ENCODE peak calls at places on chromosomes 4 and X, in six cellular contexts. One of them, this sample, is unnamed.

GRCh38 chr4:156476359-156476758 is 495.2 kb downstream of the PDGFC start:
- DNase-seq in body of pancreas: no peak
- DNase-seq in neural progenitor cell: no peak
- DNase-seq in stimulated activated CD8-positive, alpha-beta memory T cell treated with anti-CD3 and anti-CD28 coated beads, Interleukin-7, amount 100 ng/mL, for 24 hours: no peak
- DNase-seq in activated T-cell treated with anti-CD3 and anti-CD28 coated beads, Interleukin-2, amount 50 U/mL, for 48 hours: no peak
- DNase-seq in NCI-H1105 treated with DMSO at 0.1 percent for 48 hours: no peak
- DNase-seq in this sample: no peak

GRCh38 chrX:149829751-149830191 is 48.0 kb downstream of the MAGEA9 start:
- DNase-seq in neural progenitor cell: peak; percentile 25
- DNase-seq in stimulated activated CD8-positive, alpha-beta memory T cell treated with anti-CD3 and anti-CD28 coated beads, Interleukin-7, amount 100 ng/mL, for 24 hours: peak; percentile 1
- DNase-seq in activated T-cell treated with anti-CD3 and anti-CD28 coated beads, Interleukin-2, amount 50 U/mL, for 48 hours: no peak
- DNase-seq in body of pancreas: no peak
- DNase-seq in NCI-H1105 treated with DMSO at 0.1 percent for 48 hours: no peak
- DNase-seq in this sample: no peak

GRCh38 chrX:110407910-110408545 is 49.4 kb downstream of the RTL9 start:
- DNase-seq in stimulated activated CD8-positive, alpha-beta memory T cell treated with anti-CD3 and anti-CD28 coated beads, Interleukin-7, amount 100 ng/mL, for 24 hours: no peak
- DNase-seq in NCI-H1105 treated with DMSO at 0.1 percent for 48 hours: peak; percentile 50
- DNase-seq in neural progenitor cell: peak; percentile 68
- DNase-seq in activated T-cell treated with anti-CD3 and anti-CD28 coated beads, Interleukin-2, amount 50 U/mL, for 48 hours: peak; percentile 42
- DNase-seq in body of pancreas: peak; percentile 66
- DNase-seq in this sample: no peak

GRCh38 chrX:30312858-30313257 is 3.7 kb upstream of the NR0B1 start:
- DNase-seq in activated T-cell treated with anti-CD3 and anti-CD28 coated beads, Interleukin-2, amount 50 U/mL, for 48 hours: no peak
- DNase-seq in body of pancreas: no peak
- DNase-seq in neural progenitor cell: no peak
- DNase-seq in NCI-H1105 treated with DMSO at 0.1 percent for 48 hours: no peak
- DNase-seq in stimulated activated CD8-positive, alpha-beta memory T cell treated with anti-CD3 and anti-CD28 coated beads, Interleukin-7, amount 100 ng/mL, for 24 hours: no peak
- DNase-seq in this sample: no peak

GRCh38 chr4:16591867-16592266 is 306.6 kb downstream of the LDB2 start:
- DNase-seq in body of pancreas: no peak
- DNase-seq in activated T-cell treated with anti-CD3 and anti-CD28 coated beads, Interleukin-2, amount 50 U/mL, for 48 hours: no peak
- DNase-seq in NCI-H1105 treated with DMSO at 0.1 percent for 48 hours: peak; percentile 1
- DNase-seq in stimulated activated CD8-positive, alpha-beta memory T cell treated with anti-CD3 and anti-CD28 coated beads, Interleukin-7, amount 100 ng/mL, for 24 hours: no peak
- DNase-seq in neural progenitor cell: peak; percentile 85
- DNase-seq in this sample: no peak

GRCh38 chr4:185624248-185624568 is 88.9 kb upstream of the PDLIM3 start:
- DNase-seq in activated T-cell treated with anti-CD3 and anti-CD28 coated beads, Interleukin-2, amount 50 U/mL, for 48 hours: no peak
- DNase-seq in NCI-H1105 treated with DMSO at 0.1 percent for 48 hours: no peak
- DNase-seq in body of pancreas: no peak
- DNase-seq in stimulated activated CD8-positive, alpha-beta memory T cell treated with anti-CD3 and anti-CD28 coated beads, Interleukin-7, amount 100 ng/mL, for 24 hours: no peak
- DNase-seq in neural progenitor cell: no peak
- DNase-seq in this sample: no peak

GRCh38 chr4:149441338-149441737 is 374.3 kb downstream of the IQCM start:
- DNase-seq in neural progenitor cell: no peak
- DNase-seq in NCI-H1105 treated with DMSO at 0.1 percent for 48 hours: no peak
- DNase-seq in body of pancreas: no peak
- DNase-seq in activated T-cell treated with anti-CD3 and anti-CD28 coated beads, Interleukin-2, amount 50 U/mL, for 48 hours: no peak
- DNase-seq in stimulated activated CD8-positive, alpha-beta memory T cell treated with anti-CD3 and anti-CD28 coated beads, Interleukin-7, amount 100 ng/mL, for 24 hours: no peak
- DNase-seq in this sample: no peak

GRCh38 chrX:31499120-31499519 is 427.3 kb upstream of the FTHL17 start:
- DNase-seq in body of pancreas: no peak
- DNase-seq in neural progenitor cell: peak; percentile 7
- DNase-seq in NCI-H1105 treated with DMSO at 0.1 percent for 48 hours: no peak
- DNase-seq in stimulated activated CD8-positive, alpha-beta memory T cell treated with anti-CD3 and anti-CD28 coated beads, Interleukin-7, amount 100 ng/mL, for 24 hours: no peak
- DNase-seq in activated T-cell treated with anti-CD3 and anti-CD28 coated beads, Interleukin-2, amount 50 U/mL, for 48 hours: no peak
- DNase-seq in this sample: no peak

GRCh38 chrX:12978205-12979010 is 3.5 kb downstream of the TMSB4X start:
- DNase-seq in body of pancreas: peak; percentile 58
- DNase-seq in activated T-cell treated with anti-CD3 and anti-CD28 coated beads, Interleukin-2, amount 50 U/mL, for 48 hours: peak; percentile 70
- DNase-seq in NCI-H1105 treated with DMSO at 0.1 percent for 48 hours: peak; percentile 15
- DNase-seq in stimulated activated CD8-positive, alpha-beta memory T cell treated with anti-CD3 and anti-CD28 coated beads, Interleukin-7, amount 100 ng/mL, for 24 hours: no peak
- DNase-seq in neural progenitor cell: peak; percentile 75
- DNase-seq in this sample: peak; percentile 60

GRCh38 chrX:118718737-118719136 is 8.7 kb upstream of the IL13RA1 start:
- DNase-seq in stimulated activated CD8-positive, alpha-beta memory T cell treated with anti-CD3 and anti-CD28 coated beads, Interleukin-7, amount 100 ng/mL, for 24 hours: no peak
- DNase-seq in NCI-H1105 treated with DMSO at 0.1 percent for 48 hours: no peak
- DNase-seq in neural progenitor cell: no peak
- DNase-seq in body of pancreas: no peak
- DNase-seq in activated T-cell treated with anti-CD3 and anti-CD28 coated beads, Interleukin-2, amount 50 U/mL, for 48 hours: no peak
- DNase-seq in this sample: peak; percentile 48

GRCh38 chr4:32748498-32748897 is 2028.3 kb downstream of the PCDH7 start:
- DNase-seq in NCI-H1105 treated with DMSO at 0.1 percent for 48 hours: no peak
- DNase-seq in stimulated activated CD8-positive, alpha-beta memory T cell treated with anti-CD3 and anti-CD28 coated beads, Interleukin-7, amount 100 ng/mL, for 24 hours: no peak
- DNase-seq in body of pancreas: no peak
- DNase-seq in neural progenitor cell: peak; percentile 5
- DNase-seq in activated T-cell treated with anti-CD3 and anti-CD28 coated beads, Interleukin-2, amount 50 U/mL, for 48 hours: no peak
- DNase-seq in this sample: no peak

GRCh38 chr4:2400841-2401609 is 17.4 kb downstream of the ZFYVE28 start:
- DNase-seq in activated T-cell treated with anti-CD3 and anti-CD28 coated beads, Interleukin-2, amount 50 U/mL, for 48 hours: no peak
- DNase-seq in body of pancreas: peak; percentile 70
- DNase-seq in neural progenitor cell: no peak
- DNase-seq in NCI-H1105 treated with DMSO at 0.1 percent for 48 hours: no peak
- DNase-seq in stimulated activated CD8-positive, alpha-beta memory T cell treated with anti-CD3 and anti-CD28 coated beads, Interleukin-7, amount 100 ng/mL, for 24 hours: no peak
- DNase-seq in this sample: no peak

GRCh38 chr4:6416518-6417286 is 55.7 kb downstream of the PPP2R2C start:
- DNase-seq in stimulated activated CD8-positive, alpha-beta memory T cell treated with anti-CD3 and anti-CD28 coated beads, Interleukin-7, amount 100 ng/mL, for 24 hours: no peak
- DNase-seq in neural progenitor cell: no peak
- DNase-seq in body of pancreas: no peak
- DNase-seq in NCI-H1105 treated with DMSO at 0.1 percent for 48 hours: no peak
- DNase-seq in activated T-cell treated with anti-CD3 and anti-CD28 coated beads, Interleukin-2, amount 50 U/mL, for 48 hours: no peak
- DNase-seq in this sample: no peak

GRCh38 chrX:55715847-55716246 is 1.7 kb upstream of the RRAGB start:
- DNase-seq in activated T-cell treated with anti-CD3 and anti-CD28 coated beads, Interleukin-2, amount 50 U/mL, for 48 hours: no peak
- DNase-seq in body of pancreas: no peak
- DNase-seq in stimulated activated CD8-positive, alpha-beta memory T cell treated with anti-CD3 and anti-CD28 coated beads, Interleukin-7, amount 100 ng/mL, for 24 hours: no peak
- DNase-seq in neural progenitor cell: no peak
- DNase-seq in NCI-H1105 treated with DMSO at 0.1 percent for 48 hours: no peak
- DNase-seq in this sample: no peak

GRCh38 chr4:75637176-75637575 is 6.8 kb upstream of the CDKL2 start:
- DNase-seq in neural progenitor cell: no peak
- DNase-seq in activated T-cell treated with anti-CD3 and anti-CD28 coated beads, Interleukin-2, amount 50 U/mL, for 48 hours: no peak
- DNase-seq in stimulated activated CD8-positive, alpha-beta memory T cell treated with anti-CD3 and anti-CD28 coated beads, Interleukin-7, amount 100 ng/mL, for 24 hours: no peak
- DNase-seq in NCI-H1105 treated with DMSO at 0.1 percent for 48 hours: no peak
- DNase-seq in body of pancreas: no peak
- DNase-seq in this sample: no peak

GRCh38 chr4:67035501-67035900 is 509.8 kb downstream of the CENPC start:
- DNase-seq in stimulated activated CD8-positive, alpha-beta memory T cell treated with anti-CD3 and anti-CD28 coated beads, Interleukin-7, amount 100 ng/mL, for 24 hours: no peak
- DNase-seq in NCI-H1105 treated with DMSO at 0.1 percent for 48 hours: no peak
- DNase-seq in neural progenitor cell: no peak
- DNase-seq in activated T-cell treated with anti-CD3 and anti-CD28 coated beads, Interleukin-2, amount 50 U/mL, for 48 hours: no peak
- DNase-seq in body of pancreas: no peak
- DNase-seq in this sample: no peak

GRCh38 chr4:80266902-80267380 is 477 bp downstream of the FGF5 start:
- DNase-seq in NCI-H1105 treated with DMSO at 0.1 percent for 48 hours: peak; percentile 11
- DNase-seq in stimulated activated CD8-positive, alpha-beta memory T cell treated with anti-CD3 and anti-CD28 coated beads, Interleukin-7, amount 100 ng/mL, for 24 hours: no peak
- DNase-seq in activated T-cell treated with anti-CD3 and anti-CD28 coated beads, Interleukin-2, amount 50 U/mL, for 48 hours: peak; percentile 30
- DNase-seq in neural progenitor cell: peak; percentile 50
- DNase-seq in body of pancreas: no peak
- DNase-seq in this sample: no peak

GRCh38 chr4:56128231-56128630 is 179.5 kb downstream of the CEP135 start:
- DNase-seq in activated T-cell treated with anti-CD3 and anti-CD28 coated beads, Interleukin-2, amount 50 U/mL, for 48 hours: no peak
- DNase-seq in NCI-H1105 treated with DMSO at 0.1 percent for 48 hours: peak; percentile 5
- DNase-seq in stimulated activated CD8-positive, alpha-beta memory T cell treated with anti-CD3 and anti-CD28 coated beads, Interleukin-7, amount 100 ng/mL, for 24 hours: no peak
- DNase-seq in body of pancreas: no peak
- DNase-seq in neural progenitor cell: no peak
- DNase-seq in this sample: no peak

GRCh38 chr4:3401436-3402171 is 40.2 kb upstream of the HGFAC start:
- DNase-seq in neural progenitor cell: no peak
- DNase-seq in activated T-cell treated with anti-CD3 and anti-CD28 coated beads, Interleukin-2, amount 50 U/mL, for 48 hours: no peak
- DNase-seq in NCI-H1105 treated with DMSO at 0.1 percent for 48 hours: no peak
- DNase-seq in stimulated activated CD8-positive, alpha-beta memory T cell treated with anti-CD3 and anti-CD28 coated beads, Interleukin-7, amount 100 ng/mL, for 24 hours: no peak
- DNase-seq in body of pancreas: no peak
- DNase-seq in this sample: no peak

GRCh38 chr4:6229671-6230501 is 29.5 kb upstream of the JAKMIP1 start:
- DNase-seq in stimulated activated CD8-positive, alpha-beta memory T cell treated with anti-CD3 and anti-CD28 coated beads, Interleukin-7, amount 100 ng/mL, for 24 hours: no peak
- DNase-seq in NCI-H1105 treated with DMSO at 0.1 percent for 48 hours: no peak
- DNase-seq in body of pancreas: no peak
- DNase-seq in activated T-cell treated with anti-CD3 and anti-CD28 coated beads, Interleukin-2, amount 50 U/mL, for 48 hours: no peak
- DNase-seq in neural progenitor cell: no peak
- DNase-seq in this sample: no peak

GRCh38 chr4:11455201-11455835 is 26.6 kb upstream of the HS3ST1 start:
- DNase-seq in NCI-H1105 treated with DMSO at 0.1 percent for 48 hours: peak; percentile 69
- DNase-seq in neural progenitor cell: no peak
- DNase-seq in stimulated activated CD8-positive, alpha-beta memory T cell treated with anti-CD3 and anti-CD28 coated beads, Interleukin-7, amount 100 ng/mL, for 24 hours: no peak
- DNase-seq in body of pancreas: no peak
- DNase-seq in activated T-cell treated with anti-CD3 and anti-CD28 coated beads, Interleukin-2, amount 50 U/mL, for 48 hours: no peak
- DNase-seq in this sample: no peak

GRCh38 chr4:155900402-155900801 is 3.1 kb upstream of the TDO2 start:
- DNase-seq in neural progenitor cell: no peak
- DNase-seq in stimulated activated CD8-positive, alpha-beta memory T cell treated with anti-CD3 and anti-CD28 coated beads, Interleukin-7, amount 100 ng/mL, for 24 hours: no peak
- DNase-seq in NCI-H1105 treated with DMSO at 0.1 percent for 48 hours: no peak
- DNase-seq in activated T-cell treated with anti-CD3 and anti-CD28 coated beads, Interleukin-2, amount 50 U/mL, for 48 hours: no peak
- DNase-seq in body of pancreas: no peak
- DNase-seq in this sample: no peak

GRCh38 chr4:74431113-74431826 is 13.7 kb upstream of the AREG start:
- DNase-seq in body of pancreas: no peak
- DNase-seq in NCI-H1105 treated with DMSO at 0.1 percent for 48 hours: no peak
- DNase-seq in stimulated activated CD8-positive, alpha-beta memory T cell treated with anti-CD3 and anti-CD28 coated beads, Interleukin-7, amount 100 ng/mL, for 24 hours: no peak
- DNase-seq in activated T-cell treated with anti-CD3 and anti-CD28 coated beads, Interleukin-2, amount 50 U/mL, for 48 hours: no peak
- DNase-seq in neural progenitor cell: no peak
- DNase-seq in this sample: peak; percentile 72

GRCh38 chrX:153984351-153985178 is 12.0 kb downstream of the TMEM187 start:
- DNase-seq in NCI-H1105 treated with DMSO at 0.1 percent for 48 hours: no peak
- DNase-seq in activated T-cell treated with anti-CD3 and anti-CD28 coated beads, Interleukin-2, amount 50 U/mL, for 48 hours: peak; percentile 50
- DNase-seq in neural progenitor cell: no peak
- DNase-seq in body of pancreas: peak; percentile 50
- DNase-seq in stimulated activated CD8-positive, alpha-beta memory T cell treated with anti-CD3 and anti-CD28 coated beads, Interleukin-7, amount 100 ng/mL, for 24 hours: no peak
- DNase-seq in this sample: peak; percentile 24

GRCh38 chrX:72306085-72306801 is 529 bp upstream of the CITED1 start:
- DNase-seq in stimulated activated CD8-positive, alpha-beta memory T cell treated with anti-CD3 and anti-CD28 coated beads, Interleukin-7, amount 100 ng/mL, for 24 hours: no peak
- DNase-seq in NCI-H1105 treated with DMSO at 0.1 percent for 48 hours: no peak
- DNase-seq in body of pancreas: no peak
- DNase-seq in activated T-cell treated with anti-CD3 and anti-CD28 coated beads, Interleukin-2, amount 50 U/mL, for 48 hours: no peak
- DNase-seq in neural progenitor cell: peak; percentile 54
- DNase-seq in this sample: no peak

GRCh38 chr4:6885953-6886557 is 23.6 kb upstream of the TBC1D14 start:
- DNase-seq in NCI-H1105 treated with DMSO at 0.1 percent for 48 hours: peak; percentile 42
- DNase-seq in stimulated activated CD8-positive, alpha-beta memory T cell treated with anti-CD3 and anti-CD28 coated beads, Interleukin-7, amount 100 ng/mL, for 24 hours: no peak
- DNase-seq in activated T-cell treated with anti-CD3 and anti-CD28 coated beads, Interleukin-2, amount 50 U/mL, for 48 hours: no peak
- DNase-seq in body of pancreas: peak; percentile 75
- DNase-seq in neural progenitor cell: no peak
- DNase-seq in this sample: peak; percentile 70

GRCh38 chrX:48937065-48937907 is 18.5 kb upstream of the PIM2 start:
- DNase-seq in NCI-H1105 treated with DMSO at 0.1 percent for 48 hours: no peak
- DNase-seq in activated T-cell treated with anti-CD3 and anti-CD28 coated beads, Interleukin-2, amount 50 U/mL, for 48 hours: peak; percentile 96
- DNase-seq in neural progenitor cell: peak; percentile 39
- DNase-seq in body of pancreas: no peak
- DNase-seq in stimulated activated CD8-positive, alpha-beta memory T cell treated with anti-CD3 and anti-CD28 coated beads, Interleukin-7, amount 100 ng/mL, for 24 hours: peak; percentile 67
- DNase-seq in this sample: peak; percentile 77

GRCh38 chrX:4787971-4788370 is 1074.5 kb upstream of the PRKX start:
- DNase-seq in NCI-H1105 treated with DMSO at 0.1 percent for 48 hours: no peak
- DNase-seq in stimulated activated CD8-positive, alpha-beta memory T cell treated with anti-CD3 and anti-CD28 coated beads, Interleukin-7, amount 100 ng/mL, for 24 hours: no peak
- DNase-seq in body of pancreas: no peak
- DNase-seq in activated T-cell treated with anti-CD3 and anti-CD28 coated beads, Interleukin-2, amount 50 U/mL, for 48 hours: no peak
- DNase-seq in neural progenitor cell: no peak
- DNase-seq in this sample: no peak

GRCh38 chrX:105745863-105746262 is 76.5 kb upstream of the NRK start:
- DNase-seq in stimulated activated CD8-positive, alpha-beta memory T cell treated with anti-CD3 and anti-CD28 coated beads, Interleukin-7, amount 100 ng/mL, for 24 hours: no peak
- DNase-seq in activated T-cell treated with anti-CD3 and anti-CD28 coated beads, Interleukin-2, amount 50 U/mL, for 48 hours: no peak
- DNase-seq in NCI-H1105 treated with DMSO at 0.1 percent for 48 hours: no peak
- DNase-seq in neural progenitor cell: no peak
- DNase-seq in body of pancreas: no peak
- DNase-seq in this sample: no peak

GRCh38 chrX:131032646-131033230 is 25.4 kb upstream of the ARHGAP36 start:
- DNase-seq in stimulated activated CD8-positive, alpha-beta memory T cell treated with anti-CD3 and anti-CD28 coated beads, Interleukin-7, amount 100 ng/mL, for 24 hours: no peak
- DNase-seq in activated T-cell treated with anti-CD3 and anti-CD28 coated beads, Interleukin-2, amount 50 U/mL, for 48 hours: no peak
- DNase-seq in NCI-H1105 treated with DMSO at 0.1 percent for 48 hours: no peak
- DNase-seq in neural progenitor cell: no peak
- DNase-seq in body of pancreas: no peak
- DNase-seq in this sample: no peak

GRCh38 chrX:15515931-15516330 is 15.3 kb downstream of the BMX start:
- DNase-seq in NCI-H1105 treated with DMSO at 0.1 percent for 48 hours: no peak
- DNase-seq in stimulated activated CD8-positive, alpha-beta memory T cell treated with anti-CD3 and anti-CD28 coated beads, Interleukin-7, amount 100 ng/mL, for 24 hours: no peak
- DNase-seq in neural progenitor cell: no peak
- DNase-seq in activated T-cell treated with anti-CD3 and anti-CD28 coated beads, Interleukin-2, amount 50 U/mL, for 48 hours: no peak
- DNase-seq in body of pancreas: no peak
- DNase-seq in this sample: peak; percentile 68

GRCh38 chr4:184953971-184954370 is 64.3 kb upstream of the HELT start:
- DNase-seq in NCI-H1105 treated with DMSO at 0.1 percent for 48 hours: no peak
- DNase-seq in stimulated activated CD8-positive, alpha-beta memory T cell treated with anti-CD3 and anti-CD28 coated beads, Interleukin-7, amount 100 ng/mL, for 24 hours: no peak
- DNase-seq in body of pancreas: no peak
- DNase-seq in neural progenitor cell: no peak
- DNase-seq in activated T-cell treated with anti-CD3 and anti-CD28 coated beads, Interleukin-2, amount 50 U/mL, for 48 hours: no peak
- DNase-seq in this sample: no peak

GRCh38 chr4:15438939-15439524 is 11.2 kb downstream of the C1QTNF7 start:
- DNase-seq in body of pancreas: no peak
- DNase-seq in stimulated activated CD8-positive, alpha-beta memory T cell treated with anti-CD3 and anti-CD28 coated beads, Interleukin-7, amount 100 ng/mL, for 24 hours: no peak
- DNase-seq in NCI-H1105 treated with DMSO at 0.1 percent for 48 hours: no peak
- DNase-seq in activated T-cell treated with anti-CD3 and anti-CD28 coated beads, Interleukin-2, amount 50 U/mL, for 48 hours: no peak
- DNase-seq in neural progenitor cell: no peak
- DNase-seq in this sample: no peak

GRCh38 chr4:18057821-18058533 is 36.4 kb upstream of the LCORL start:
- DNase-seq in activated T-cell treated with anti-CD3 and anti-CD28 coated beads, Interleukin-2, amount 50 U/mL, for 48 hours: no peak
- DNase-seq in body of pancreas: no peak
- DNase-seq in stimulated activated CD8-positive, alpha-beta memory T cell treated with anti-CD3 and anti-CD28 coated beads, Interleukin-7, amount 100 ng/mL, for 24 hours: no peak
- DNase-seq in NCI-H1105 treated with DMSO at 0.1 percent for 48 hours: no peak
- DNase-seq in neural progenitor cell: no peak
- DNase-seq in this sample: no peak

GRCh38 chr4:92163348-92163747 is 140.4 kb upstream of the GRID2 start:
- DNase-seq in NCI-H1105 treated with DMSO at 0.1 percent for 48 hours: no peak
- DNase-seq in stimulated activated CD8-positive, alpha-beta memory T cell treated with anti-CD3 and anti-CD28 coated beads, Interleukin-7, amount 100 ng/mL, for 24 hours: no peak
- DNase-seq in neural progenitor cell: no peak
- DNase-seq in activated T-cell treated with anti-CD3 and anti-CD28 coated beads, Interleukin-2, amount 50 U/mL, for 48 hours: no peak
- DNase-seq in body of pancreas: no peak
- DNase-seq in this sample: no peak